ENCODE peak calls at places on chromosomes 6 and 20, in six cellular contexts. S is SK-N-SH, U is heart right ventricle, I is A673, K is H1, P is bronchial epithelial cell. E is an unnamed sample.

GRCh38 chr6:22133352-22133751 is 163.5 kb downstream of the PRL start:
- DNase-seq in S (no peak), U (no peak), I (no peak), K (no peak), P (no peak), E (no peak)

GRCh38 chr6:21992178-21992967 is 304.5 kb downstream of the PRL start:
- DNase-seq in S (no peak), U (no peak), I (peak; percentile 34), K (no peak), P (peak; percentile 63), E (no peak)

GRCh38 chr20:63693975-63694595 is 2.4 kb upstream of the TNFRSF6B start:
- DNase-seq in S (peak; percentile 30), U (no peak), I (no peak), K (no peak), P (no peak), E (no peak)

GRCh38 chr6:37882292-37882691 is 62.8 kb downstream of the ZFAND3 start:
- DNase-seq in S (no peak), U (no peak), I (no peak), K (no peak), P (no peak), E (no peak)

GRCh38 chr6:137234505-137234863 is 15.3 kb upstream of the IFNGR1 start:
- DNase-seq in S (no peak), U (no peak), I (peak; percentile 18), K (no peak), P (peak; percentile 84), E (no peak)

GRCh38 chr6:337782-338464 is 45.6 kb downstream of the DUSP22 start:
- DNase-seq in S (no peak), U (no peak), I (no peak), K (no peak), P (peak; percentile 66), E (no peak)

GRCh38 chr6:108736832-108737231 is 111.4 kb upstream of the ARMC2 start:
- DNase-seq in S (no peak), U (peak; percentile 28), I (peak; percentile 85), K (peak; percentile 61), P (peak; percentile 96), E (no peak)

GRCh38 chr6:20182069-20182468 is 30.2 kb downstream of the MBOAT1 start:
- DNase-seq in S (no peak), U (no peak), I (no peak), K (no peak), P (no peak), E (no peak)

GRCh38 chr6:131065112-131065823 is 2.2 kb upstream of the EPB41L2 start:
- DNase-seq in S (no peak), U (no peak), I (no peak), K (no peak), P (peak; percentile 38), E (no peak)

GRCh38 chr6:166465671-166466087 is 82.9 kb upstream of the MPC1 start:
- DNase-seq in S (peak; percentile 63), U (peak; percentile 38), I (peak; percentile 14), K (no peak), P (no peak), E (no peak)

GRCh38 chr20:49603209-49603627 is 35.3 kb upstream of the PTGIS start:
- DNase-seq in S (peak; percentile 47), U (peak; percentile 37), I (no peak), K (no peak), P (no peak), E (no peak)

GRCh38 chr6:132300323-132300949 is 100.8 kb downstream of the MOXD1 start:
- DNase-seq in S (peak; percentile 14), U (peak; percentile 22), I (peak; percentile 62), K (no peak), P (peak; percentile 46), E (no peak)

GRCh38 chr6:115870464-115870863 is 190.2 kb downstream of the FRK start:
- DNase-seq in S (no peak), U (no peak), I (no peak), K (no peak), P (no peak), E (no peak)

GRCh38 chr20:10883166-10883565 is 209.4 kb upstream of the JAG1 start:
- DNase-seq in S (no peak), U (no peak), I (no peak), K (no peak), P (no peak), E (no peak)

GRCh38 chr6:15368873-15369272 is 123.0 kb downstream of the JARID2 start:
- DNase-seq in S (no peak), U (no peak), I (no peak), K (no peak), P (no peak), E (no peak)

GRCh38 chr20:39342463-39342862 is 380.3 kb downstream of the DHX35 start:
- DNase-seq in S (no peak), U (no peak), I (peak; percentile 4), K (no peak), P (no peak), E (no peak)

GRCh38 chr6:24255676-24256075 is 102.2 kb downstream of the DCDC2 start:
- DNase-seq in S (no peak), U (no peak), I (no peak), K (no peak), P (no peak), E (no peak)

GRCh38 chr6:111624391-111625098 is 18.9 kb upstream of the TRAF3IP2 start:
- DNase-seq in S (no peak), U (no peak), I (no peak), K (no peak), P (peak; percentile 30), E (no peak)
- TF ChIP-seq CTCF in S (no peak), U (no peak), I (no peak), K (no peak), P (no peak), E (no peak)

DNA sequence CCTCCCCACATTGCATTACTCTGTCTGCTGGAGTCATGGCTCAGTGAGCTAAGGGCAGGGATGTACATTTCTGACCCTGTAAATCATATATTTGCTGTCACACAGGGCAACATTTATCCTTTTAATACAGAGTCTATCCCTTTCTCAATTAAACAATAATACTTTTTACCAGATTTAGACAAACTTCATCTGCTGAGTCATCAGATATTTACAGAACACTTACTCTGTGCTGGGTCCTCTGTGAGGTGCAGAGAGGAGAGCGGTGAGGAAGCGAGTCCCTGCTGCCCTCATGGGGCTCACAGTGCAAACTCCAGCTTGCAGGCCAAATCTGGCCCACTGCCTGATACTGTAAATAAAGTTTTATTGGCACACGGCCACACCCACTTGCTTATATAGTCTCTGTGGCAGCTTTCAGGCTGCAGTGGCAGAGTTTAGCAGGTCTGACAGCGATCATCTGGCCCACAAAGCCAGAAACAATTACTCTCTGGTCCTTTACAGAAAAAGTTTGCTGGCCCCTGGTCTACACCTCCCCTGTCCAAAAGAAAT is 144.5 kb downstream of the CDH26 start:
- DNase-seq in S (no peak), U (no peak), I (peak; percentile 37), K (no peak), P (no peak), E (no peak)
- TF ChIP-seq CTCF in S (no peak), U (no peak), I (no peak), K (no peak), P (no peak), E (no peak)

GRCh38 chr20:46088409-46089075 is 1.2 kb downstream of the NCOA5 start:
- DNase-seq in S (no peak), U (no peak), I (peak; percentile 26), K (no peak), P (peak; percentile 30), E (no peak)
- TF ChIP-seq CTCF in S (no peak), U (no peak), I (no peak), K (no peak), P (no peak), E (no peak)

GRCh38 chr6:148528292-148528691 is 185.7 kb downstream of the SASH1 start:
- DNase-seq in S (no peak), U (no peak), I (peak; percentile 61), K (no peak), P (no peak), E (no peak)
- TF ChIP-seq CTCF in S (peak; percentile 55), U (no peak), I (peak; percentile 56), K (peak; percentile 24), P (no peak), E (peak; percentile 15)

GRCh38 chr20:6674831-6675230 is 92.7 kb upstream of the BMP2 start:
- DNase-seq in S (no peak), U (no peak), I (no peak), K (no peak), P (no peak), E (no peak)

GRCh38 chr20:6671829-6672228 is 95.7 kb upstream of the BMP2 start:
- DNase-seq in S (no peak), U (no peak), I (no peak), K (no peak), P (peak; percentile 46), E (no peak)

GRCh38 chr20:6678101-6678500 is 89.4 kb upstream of the BMP2 start:
- DNase-seq in S (no peak), U (no peak), I (no peak), K (no peak), P (no peak), E (no peak)

GRCh38 chr20:6668546-6668945 is 98.9 kb upstream of the BMP2 start:
- DNase-seq in S (no peak), U (no peak), I (no peak), K (no peak), P (no peak), E (no peak)

GRCh38 chr20:6673071-6673470 is 94.4 kb upstream of the BMP2 start:
- DNase-seq in S (no peak), U (no peak), I (no peak), K (no peak), P (no peak), E (no peak)
- TF ChIP-seq CTCF in S (no peak), U (no peak), I (no peak), K (no peak), P (no peak), E (no peak)

GRCh38 chr6:13194852-13195251 is 133.5 kb downstream of the TBC1D7 start:
- DNase-seq in S (peak; percentile 50), U (peak; percentile 37), I (peak; percentile 57), K (peak; percentile 29), P (peak; percentile 40), E (no peak)
- TF ChIP-seq CTCF in S (peak; percentile 62), U (no peak), I (peak; percentile 55), K (peak; percentile 69), P (peak; percentile 61), E (peak; percentile 55)